ENCODE peak calls at places on chromosomes 6 and 20, in four cellular contexts. O is OCI-M1; E is naive thymus-derived CD8-positive, alpha-beta T cell; I is GM23248. N is an unnamed sample.

GRCh38 chr6:43076093-43076927 is at the start of gene PTK7:
- DNase-seq in O (peak), E (peak), I (peak), N (no peak)

GRCh38 chr6:1560281-1561058 is 49.2 kb upstream of the FOXC1 start:
- DNase-seq in O (no peak), E (no peak), I (no peak), N (no peak)

GRCh38 chr6:166005846-166006592 is 161.6 kb downstream of the TBXT start:
- DNase-seq in O (peak), E (no peak), I (peak), N (no peak)

GRCh38 chr20:62163986-62164762 is 18.7 kb upstream of the MTG2 start:
- DNase-seq in O (no peak), E (no peak), I (no peak), N (no peak)

GRCh38 chr6:153012856-153013255 is 10.3 kb upstream of the MTRF1L start:
- DNase-seq in O (no peak), E (no peak), I (no peak), N (no peak)

GRCh38 chr6:154510144-154510905 is at the start of gene CNKSR3:
- DNase-seq in O (peak), E (no peak), I (peak), N (no peak)

GRCh38 chr6:39818695-39819094 is 26.5 kb downstream of the DAAM2 start:
- DNase-seq in O (no peak), E (no peak), I (no peak), N (no peak)

GRCh38 chr6:43095939-43096338 is 19.8 kb downstream of the PTK7 start:
- DNase-seq in O (no peak), E (no peak), I (no peak), N (no peak)

GRCh38 chr20:354298-354977 is 7.5 kb downstream of the NRSN2 start:
- DNase-seq in O (peak), E (peak), I (peak), N (peak)

N was measured in T-cell.